ENCODE peak calls at places on chromosomes 3 and 15, in nine cellular contexts. X, K, P, S, V, J, E, M and O are unnamed samples.

GRCh38 chr15:82978438-82978837 is 7.6 kb upstream of the RAMAC start:
- DNase-seq in X (no peak), K (no peak), P (no peak), S (no peak), V (no peak), J (no peak), E (no peak), M (no peak), O (no peak)

GRCh38 chr3:185205865-185206264 is 48.0 kb downstream of the EHHADH start:
- DNase-seq in X (no peak), K (no peak), P (no peak), S (no peak), V (no peak), J (no peak), E (no peak), M (no peak), O (peak; percentile 66)

GRCh38 chr15:57510647-57511046 is 81.1 kb upstream of the MYZAP start:
- DNase-seq in X (no peak), K (peak; percentile 51), P (peak; percentile 91), S (no peak), V (no peak), J (no peak), E (peak; percentile 68), M (peak; percentile 93), O (no peak)

GRCh38 chr3:60651799-60652198 is 599.5 kb downstream of the FHIT start:
- DNase-seq in X (no peak), K (no peak), P (no peak), S (no peak), V (no peak), J (no peak), E (no peak), M (no peak), O (no peak)

GRCh38 chr3:59212128-59212764 is 162.4 kb upstream of the CFAP20DC start:
- DNase-seq in X (peak; percentile 62), K (peak; percentile 85), P (peak; percentile 55), S (no peak), V (no peak), J (peak; percentile 46), E (no peak), M (peak; percentile 60), O (peak; percentile 86)

GRCh38 chr15:70362911-70363310 is 265.2 kb upstream of the TLE3 start:
- DNase-seq in X (peak; percentile 77), K (peak; percentile 55), P (peak; percentile 43), S (no peak), V (no peak), J (no peak), E (no peak), M (peak; percentile 18), O (peak; percentile 24)

GRCh38 chr15:22839046-22839705 is 710 bp downstream of the NIPA2 start:
- DNase-seq in X (no peak), K (peak; percentile 59), P (no peak), S (no peak), V (no peak), J (no peak), E (no peak), M (no peak), O (no peak)

GRCh38 chr3:59713971-59714370 is 664.1 kb upstream of the CFAP20DC start:
- DNase-seq in X (no peak), K (no peak), P (no peak), S (no peak), V (no peak), J (no peak), E (no peak), M (no peak), O (no peak)

GRCh38 chr15:88982304-88982945 is 69.2 kb upstream of the MFGE8 start:
- DNase-seq in X (no peak), K (peak; percentile 83), P (peak; percentile 68), S (peak; percentile 40), V (peak; percentile 55), J (peak; percentile 61), E (peak; percentile 77), M (peak; percentile 83), O (peak; percentile 93)

GRCh38 chr3:46812237-46812791 is 50.9 kb downstream of the MYL3 start:
- DNase-seq in X (peak; percentile 89), K (peak; percentile 56), P (peak; percentile 41), S (peak; percentile 35), V (no peak), J (no peak), E (peak; percentile 75), M (peak; percentile 29), O (no peak)

GRCh38 chr3:12884104-12884742 is 42.9 kb upstream of the RPL32 start:
- DNase-seq in X (no peak), K (peak; percentile 41), P (peak; percentile 24), S (no peak), V (no peak), J (no peak), E (peak; percentile 55), M (peak; percentile 15), O (no peak)

GRCh38 chr3:192986399-192986798 is 68.7 kb upstream of the MB21D2 start:
- DNase-seq in X (no peak), K (no peak), P (no peak), S (no peak), V (no peak), J (no peak), E (no peak), M (no peak), O (peak; percentile 10)

GRCh38 chr3:134802428-134803050 is 7.5 kb downstream of the EPHB1 start:
- DNase-seq in X (no peak), K (no peak), P (no peak), S (no peak), V (no peak), J (no peak), E (no peak), M (no peak), O (no peak)

GRCh38 chr3:184004483-184004882 is 13.2 kb downstream of the ABCC5 start:
- DNase-seq in X (no peak), K (no peak), P (no peak), S (no peak), V (no peak), J (peak; percentile 84), E (no peak), M (no peak), O (no peak)

GRCh38 chr3:184005981-184006507 is 11.6 kb downstream of the ABCC5 start:
- DNase-seq in X (no peak), K (peak; percentile 16), P (peak; percentile 35), S (no peak), V (no peak), J (peak; percentile 100), E (peak; percentile 55), M (peak; percentile 37), O (peak; percentile 98)

GRCh38 chr3:184011937-184012889 is 5.5 kb downstream of the ABCC5 start:
- DNase-seq in X (no peak), K (no peak), P (no peak), S (no peak), V (no peak), J (no peak), E (no peak), M (peak; percentile 17), O (peak; percentile 28)

GRCh38 chr3:184011230-184011876 is 6.3 kb downstream of the ABCC5 start:
- DNase-seq in X (no peak), K (no peak), P (no peak), S (no peak), V (no peak), J (peak; percentile 98), E (no peak), M (peak; percentile 22), O (peak; percentile 57)

GRCh38 chr3:184008161-184008560 is 9.5 kb downstream of the ABCC5 start:
- DNase-seq in X (no peak), K (no peak), P (no peak), S (no peak), V (no peak), J (peak; percentile 33), E (no peak), M (no peak), O (peak; percentile 47)
- H3K36me3 ChIP-seq in X (peaks cover 7% of the 10 kb centered on the region), K (peaks cover 27% of the 10 kb centered on the region), P (no peaks in the 10 kb centered on the region), S (peaks cover 10% of the 10 kb centered on the region), V (no peaks in the 10 kb centered on the region), J (peaks cover 53% of the 10 kb centered on the region), E (peaks cover 49% of the 10 kb centered on the region), M (peaks cover 3% of the 10 kb centered on the region), O (peaks cover 21% of the 10 kb centered on the region)

GRCh38 chr3:190865419-190865818 is 2.9 kb upstream of the GMNC start:
- DNase-seq in X (no peak), K (no peak), P (no peak), S (no peak), V (no peak), J (no peak), E (no peak), M (no peak), O (no peak)
- H3K27me3 ChIP-seq in X (peaks cover 61% of the 10 kb centered on the region), K (no peaks in the 10 kb centered on the region), P (no peaks in the 10 kb centered on the region), S (no peaks in the 10 kb centered on the region), V (no peaks in the 10 kb centered on the region), J (no peaks in the 10 kb centered on the region), E (no peaks in the 10 kb centered on the region), M (peaks cover 2% of the 10 kb centered on the region), O (no peaks in the 10 kb centered on the region)

DNA sequence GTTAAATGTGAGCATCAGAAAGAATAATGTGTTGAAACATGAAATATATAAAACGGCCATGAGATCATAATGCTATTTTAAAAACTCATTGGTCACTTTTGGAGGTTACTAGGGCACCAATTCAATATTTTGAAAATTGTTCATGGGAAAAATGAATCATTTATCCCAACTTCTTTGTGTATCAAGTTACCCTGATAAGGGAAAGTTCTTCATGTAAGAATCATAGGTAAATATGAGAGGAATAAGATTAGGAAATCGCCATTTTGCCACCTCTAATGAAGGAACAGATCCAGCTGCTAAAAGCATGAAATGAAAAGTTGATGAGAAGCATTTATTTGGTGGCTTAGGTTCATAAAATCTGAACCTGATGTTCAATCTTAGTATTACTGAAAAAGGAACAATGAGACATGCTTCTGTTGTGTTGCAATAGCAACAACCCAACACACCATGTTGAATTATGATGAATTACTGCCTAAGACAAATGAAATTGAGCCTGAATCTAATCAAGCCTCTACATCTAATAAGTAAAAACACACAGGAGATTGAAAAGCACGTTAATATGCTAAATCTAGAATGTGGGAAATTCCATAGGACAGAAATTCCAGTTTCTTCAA is 32.5 kb downstream of the ABHD5 start:
- DNase-seq in X (no peak), K (peak; percentile 62), P (peak; percentile 61), S (no peak), V (no peak), J (peak; percentile 84), E (no peak), M (peak; percentile 77), O (peak; percentile 49)
- H3K36me3 ChIP-seq in X (no peaks in the 10 kb centered on the region), K (peaks cover 17% of the 10 kb centered on the region), P (peaks cover 2% of the 10 kb centered on the region), S (no peaks in the 10 kb centered on the region), V (peaks cover 2% of the 10 kb centered on the region), J (no peaks in the 10 kb centered on the region), E (peaks cover 28% of the 10 kb centered on the region), M (peaks cover 12% of the 10 kb centered on the region), O (peaks cover 22% of the 10 kb centered on the region)

GRCh38 chr15:68307131-68307928 is 29.8 kb downstream of the FEM1B start:
- DNase-seq in X (no peak), K (no peak), P (no peak), S (no peak), V (no peak), J (no peak), E (no peak), M (no peak), O (no peak)

GRCh38 chr15:68311464-68311835 is 33.9 kb downstream of the FEM1B start:
- DNase-seq in X (no peak), K (no peak), P (no peak), S (no peak), V (no peak), J (no peak), E (no peak), M (no peak), O (no peak)

GRCh38 chr15:68310811-68311463 is 33.4 kb downstream of the FEM1B start:
- DNase-seq in X (no peak), K (no peak), P (no peak), S (no peak), V (no peak), J (no peak), E (no peak), M (no peak), O (no peak)

GRCh38 chr15:68310178-68310810 is 32.7 kb downstream of the FEM1B start:
- DNase-seq in X (no peak), K (no peak), P (no peak), S (no peak), V (no peak), J (no peak), E (peak; percentile 47), M (no peak), O (no peak)

GRCh38 chr15:68309024-68309423 is 31.5 kb downstream of the FEM1B start:
- DNase-seq in X (no peak), K (no peak), P (peak; percentile 76), S (no peak), V (no peak), J (no peak), E (no peak), M (peak; percentile 71), O (no peak)
- H3K27me3 ChIP-seq in X (no peaks in the 10 kb centered on the region), K (no peaks in the 10 kb centered on the region), P (no peaks in the 10 kb centered on the region), S (no peaks in the 10 kb centered on the region), V (no peaks in the 10 kb centered on the region), J (no peaks in the 10 kb centered on the region), E (no peaks in the 10 kb centered on the region), M (no peaks in the 10 kb centered on the region), O (no peaks in the 10 kb centered on the region)